ENCODE peak calls at places on chromosomes 6 and 20, in five cellular contexts. U is A549, P is GM12878, G is HepG2, D is K562. M is an unnamed sample.

GRCh38 chr6:132811276-132811675 is 3.1 kb upstream of the RPS12 start:
- DNase-seq in U (no peak), P (no peak), G (peak; percentile 12), D (no peak), M (no peak)

GRCh38 chr6:133487174-133487573 is 246.0 kb downstream of the EYA4 start:
- DNase-seq in U (no peak), P (no peak), G (no peak), D (no peak), M (no peak)

GRCh38 chr6:17318435-17319165 is 37.4 kb downstream of the RBM24 start:
- DNase-seq in U (no peak), P (no peak), G (no peak), D (no peak), M (no peak)

GRCh38 chr6:4647414-4648365 is 128.5 kb upstream of the CDYL start:
- DNase-seq in U (peak; percentile 81), P (no peak), G (peak; percentile 53), D (peak; percentile 90), M (peak; percentile 81)

GRCh38 chr6:18264338-18265098 is at the start of gene DEK:
- DNase-seq in U (peak; percentile 84), P (no peak), G (peak; percentile 84), D (peak; percentile 96), M (peak; percentile 92)

GRCh38 chr20:57813870-57814269 is 104.1 kb upstream of the PMEPA1 start:
- DNase-seq in U (no peak), P (no peak), G (no peak), D (no peak), M (no peak)

GRCh38 chr6:78611097-78611625 is 256.2 kb upstream of the IRAK1BP1 start:
- DNase-seq in U (no peak), P (no peak), G (no peak), D (no peak), M (no peak)

GRCh38 chr6:115495184-115495583 is 565.5 kb downstream of the FRK start:
- DNase-seq in U (no peak), P (no peak), G (no peak), D (no peak), M (no peak)

GRCh38 chr6:19857139-19857538 is 20.0 kb downstream of the ID4 start:
- DNase-seq in U (no peak), P (no peak), G (no peak), D (no peak), M (no peak)

GRCh38 chr6:110662468-110663211 is 152.6 kb downstream of the CDK19 start:
- DNase-seq in U (no peak), P (no peak), G (no peak), D (no peak), M (no peak)

GRCh38 chr6:110658621-110659211 is 156.6 kb downstream of the CDK19 start:
- DNase-seq in U (no peak), P (no peak), G (no peak), D (no peak), M (no peak)

GRCh38 chr6:110660066-110660655 is 155.1 kb downstream of the CDK19 start:
- DNase-seq in U (no peak), P (no peak), G (no peak), D (no peak), M (no peak)

GRCh38 chr6:110664933-110665332 is 150.3 kb downstream of the CDK19 start:
- DNase-seq in U (no peak), P (no peak), G (no peak), D (no peak), M (peak; percentile 76)

DNA sequence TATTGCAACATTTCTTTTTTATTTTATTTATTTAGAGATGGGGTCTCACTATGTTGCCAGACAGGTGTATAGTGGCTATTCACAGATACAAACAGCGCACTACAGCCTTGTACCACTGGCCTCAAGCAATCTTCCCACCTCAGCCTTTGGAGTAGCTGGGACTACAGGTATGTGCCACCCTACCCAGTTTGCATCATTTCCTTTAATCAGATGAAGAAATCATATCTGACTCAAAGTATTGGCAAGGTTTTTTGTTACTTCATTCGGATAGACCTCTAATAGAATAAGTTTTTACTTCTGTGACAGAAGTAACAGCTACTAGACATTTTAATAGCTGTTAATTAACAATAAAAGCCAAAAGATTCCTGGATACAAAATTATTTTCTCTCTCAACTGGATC is 153.8 kb downstream of the CDK19 start:
- DNase-seq in U (no peak), P (no peak), G (no peak), D (no peak), M (no peak)
- TF ChIP-seq MAX in U (no peak), P (no peak), G (no peak), D (no peak), M (no peak)

GRCh38 chr6:16238658-16239089 is 287 bp downstream of the GMPR start:
- DNase-seq in U (no peak), P (no peak), G (no peak), D (peak; percentile 42), M (no peak)

GRCh38 chr6:16239798-16240123 is 1.4 kb downstream of the GMPR start:
- DNase-seq in U (peak; percentile 19), P (no peak), G (peak; percentile 40), D (peak; percentile 47), M (peak; percentile 76)

GRCh38 chr6:16240618-16241320 is 2.4 kb downstream of the GMPR start:
- DNase-seq in U (no peak), P (no peak), G (no peak), D (no peak), M (no peak)

GRCh38 chr6:16238057-16238657 is at the start of gene GMPR:
- DNase-seq in U (no peak), P (no peak), G (no peak), D (peak; percentile 96), M (peak; percentile 80)

GRCh38 chr6:16239090-16239797 is 857 bp downstream of the GMPR start:
- DNase-seq in U (no peak), P (no peak), G (no peak), D (peak; percentile 37), M (peak; percentile 58)
- TF ChIP-seq MYC in U (no peak), P (no peak), G (no peak), D (no peak), M (no peak)

DNA sequence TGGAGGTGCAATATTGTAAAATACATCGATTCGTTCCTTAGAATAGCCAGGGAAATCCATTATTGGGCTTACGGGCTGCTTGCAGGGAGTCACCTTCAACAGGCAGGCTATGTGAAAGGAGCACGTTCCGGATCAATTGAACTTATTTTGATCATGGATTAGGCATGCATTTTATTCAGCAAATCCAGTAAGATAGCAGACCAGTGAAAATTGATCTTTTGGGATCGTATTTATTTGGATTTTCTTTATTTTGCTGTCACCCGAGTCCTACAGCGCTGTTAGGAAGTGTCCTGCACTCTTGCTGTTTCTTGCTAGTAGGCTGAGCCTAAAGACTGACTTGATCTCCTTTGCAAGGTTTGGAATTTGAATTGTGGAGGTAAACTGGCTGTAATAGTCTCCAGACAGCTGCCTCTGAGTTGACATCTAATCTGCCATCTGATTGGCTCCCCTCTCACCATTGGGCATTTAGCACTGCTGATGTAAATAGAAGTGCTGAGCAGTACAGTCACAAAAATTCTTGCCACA is 3.0 kb downstream of the ARID1B start:
- DNase-seq in U (peak; percentile 78), P (peak; percentile 71), G (peak; percentile 91), D (peak; percentile 32), M (peak; percentile 90)
- TF ChIP-seq POLR2A in U (no peak), P (peak; percentile 66), G (peak; percentile 57), D (peak; percentile 76), M (peak; percentile 50)

GRCh38 chr6:107230024-107230423 is 114.7 kb upstream of the BEND3 start:
- DNase-seq in U (no peak), P (no peak), G (no peak), D (no peak), M (peak; percentile 52)
- TF ChIP-seq MAX in U (no peak), P (no peak), G (no peak), D (no peak), M (no peak)

GRCh38 chr6:113645576-113645970 is 211.6 kb upstream of the MARCKS start:
- DNase-seq in U (peak; percentile 65), P (no peak), G (peak; percentile 62), D (no peak), M (no peak)
- TF ChIP-seq MYC in U (no peak), P (no peak), G (no peak), D (no peak), M (no peak)

M was measured in NB4.